ENCODE peak calls at places on chromosomes 5 and 9, in ten cellular contexts. W, P, S, J, Y, D, L, X, E and V are unnamed samples.

GRCh38 chr9:132943677-132944293 is 631 bp downstream of the TSC1 start:
- DNase-seq in X (no peak), J (no peak), P (peak; percentile 14), E (no peak), S (no peak), W (no peak), D (no peak), Y (peak; percentile 14), L (no peak), V (no peak)

GRCh38 chr5:166493627-166494026 is 1797.8 kb upstream of the WWC1 start:
- DNase-seq in X (no peak), E (no peak), Y (no peak), S (no peak), J (no peak), D (no peak), L (no peak), P (no peak), W (no peak), V (no peak)

GRCh38 chr9:69076550-69076949 is 41.0 kb downstream of the FXN start:
- DNase-seq in J (no peak), Y (no peak), W (no peak), S (no peak), X (no peak), L (no peak), E (no peak), P (no peak), D (no peak), V (no peak)

GRCh38 chr9:99357575-99357974 is 135.5 kb downstream of the SEC61B start:
- DNase-seq in Y (no peak), D (no peak), J (no peak), W (no peak), S (no peak), L (no peak), P (no peak), X (no peak), E (peak; percentile 72), V (no peak)

GRCh38 chr9:3200331-3200774 is 325.4 kb downstream of the RFX3 start:
- DNase-seq in J (no peak), L (no peak), S (no peak), W (no peak), Y (no peak), E (no peak), P (no peak), D (no peak), X (no peak), V (no peak)

GRCh38 chr9:132849168-132849831 is 28.8 kb downstream of the AK8 start:
- DNase-seq in X (no peak), D (peak; percentile 26), W (no peak), L (no peak), Y (peak; percentile 68), J (no peak), E (no peak), S (no peak), P (no peak), V (no peak)

GRCh38 chr9:82934949-82935348 is 128.0 kb downstream of the RASEF start:
- DNase-seq in Y (no peak), D (no peak), E (no peak), L (no peak), P (no peak), W (no peak), S (no peak), X (no peak), J (no peak), V (peak; percentile 4)

GRCh38 chr5:125317546-125317995 is 571.1 kb upstream of the ZNF608 start:
- DNase-seq in Y (peak; percentile 22), L (no peak), J (no peak), W (no peak), P (no peak), E (no peak), X (no peak), S (no peak), D (peak; percentile 58), V (no peak)